ENCODE peak calls at places on chromosomes 1 and 21, in nine cellular contexts. F is fibroblast of mammary gland, Z is mesothelial cell of epicardium, H is HFF-Myc, I is AG09319, A is endothelial cell, U is GM23338, X is progenitor cell of endocrine pancreas, Q is cardiac muscle cell. P is an unnamed sample.

GRCh38 chr1:92324784-92325183 is 25.9 kb downstream of the RPAP2 start:
- DNase-seq in F (no peak), Z (no peak), H (no peak), I (no peak), A (no peak), U (no peak), X (no peak), Q (no peak), P (no peak)

GRCh38 chr1:89519779-89520358 is 4.8 kb upstream of the LRRC8B start:
- DNase-seq in F (peak; percentile 66), Z (no peak), H (no peak), I (no peak), A (peak; percentile 15), U (peak; percentile 68), X (no peak), Q (peak; percentile 24), P (peak; percentile 63)

GRCh38 chr21:41283211-41283818 is 33.3 kb upstream of the FAM3B start:
- DNase-seq in F (peak; percentile 90), Z (no peak), H (peak; percentile 75), I (peak; percentile 69), A (peak; percentile 50), U (peak; percentile 85), X (peak; percentile 31), Q (peak; percentile 75), P (peak; percentile 45)

GRCh38 chr1:111570781-111571181 is 48.8 kb upstream of the RAP1A start:
- DNase-seq in F (peak; percentile 20), Z (no peak), H (no peak), I (no peak), A (peak; percentile 31), U (peak; percentile 72), X (no peak), Q (no peak), P (peak; percentile 71)

GRCh38 chr1:44553127-44553758 is 121.0 kb downstream of the TMEM53 start:
- DNase-seq in F (no peak), Z (no peak), H (no peak), I (no peak), A (no peak), U (no peak), X (no peak), Q (no peak), P (no peak)

GRCh38 chr1:204493145-204493881 is 1.3 kb downstream of the PIK3C2B start:
- DNase-seq in F (peak; percentile 66), Z (no peak), H (no peak), I (peak; percentile 75), A (no peak), U (peak; percentile 52), X (no peak), Q (peak; percentile 69), P (peak; percentile 29)

GRCh38 chr1:212482352-212483153 is 49.8 kb downstream of the NENF start:
- DNase-seq in F (peak; percentile 75), Z (no peak), H (no peak), I (no peak), A (no peak), U (no peak), X (no peak), Q (no peak), P (no peak)

GRCh38 chr1:23401313-23401712 is 23.2 kb downstream of the TCEA3 start:
- DNase-seq in F (no peak), Z (no peak), H (no peak), I (no peak), A (no peak), U (no peak), X (no peak), Q (no peak), P (no peak)

GRCh38 chr1:161216945-161217712 is 2.0 kb downstream of the FCER1G start:
- DNase-seq in F (peak; percentile 97), Z (no peak), H (no peak), I (no peak), A (no peak), U (no peak), X (no peak), Q (no peak), P (no peak)

GRCh38 chr1:175410560-175410959 is 218.0 kb upstream of the KIAA0040 start:
- DNase-seq in F (no peak), Z (no peak), H (no peak), I (no peak), A (no peak), U (no peak), X (no peak), Q (no peak), P (peak; percentile 13)

GRCh38 chr1:245261786-245262185 is 107.0 kb downstream of the KIF26B start:
- DNase-seq in F (no peak), Z (no peak), H (no peak), I (peak; percentile 31), A (no peak), U (no peak), X (no peak), Q (no peak), P (no peak)

GRCh38 chr1:92096317-92096716 is 16.2 kb downstream of the BTBD8 start:
- DNase-seq in F (peak; percentile 44), Z (no peak), H (no peak), I (no peak), A (no peak), U (no peak), X (no peak), Q (no peak), P (no peak)

DNA sequence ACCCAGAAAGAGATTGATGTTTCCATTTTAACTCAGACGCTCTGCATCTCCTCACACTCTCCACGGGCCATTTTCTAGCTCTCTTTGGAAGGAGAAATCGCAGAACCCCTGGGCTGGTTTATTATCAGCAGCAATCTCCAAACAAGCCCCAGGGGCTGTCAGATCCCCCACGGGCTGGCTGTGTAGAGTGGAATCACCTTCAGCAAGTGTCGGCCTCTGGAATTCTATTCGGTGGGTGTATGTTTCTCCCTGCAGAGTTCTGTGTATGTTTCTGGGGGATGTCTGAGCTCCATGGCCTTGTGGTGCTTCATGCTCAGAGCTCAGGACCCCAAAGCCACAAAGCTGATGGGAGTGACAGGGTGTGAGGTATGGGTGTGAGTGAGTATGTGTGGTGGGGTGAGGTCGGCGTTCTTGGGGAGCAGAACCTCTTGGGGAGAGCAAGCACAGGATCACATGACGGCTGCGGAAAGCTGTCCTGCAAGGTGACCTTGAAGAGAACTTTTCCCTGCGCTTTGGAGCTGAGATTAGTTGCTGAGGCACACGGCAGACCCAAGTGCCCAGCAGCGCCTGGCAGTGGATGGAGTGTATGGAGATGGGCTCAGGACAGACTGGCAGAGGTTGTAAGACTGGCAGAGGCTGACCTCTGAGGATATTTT is 489 bp downstream of the ACOT11 start:
- DNase-seq in F (no peak), Z (no peak), H (no peak), I (no peak), A (no peak), U (no peak), X (no peak), Q (peak; percentile 58), P (no peak)
- TF ChIP-seq CTCF in F (no peak), Z (no peak), H (no peak), I (no peak), A (no peak), U (no peak), X (no peak), Q (no peak), P (no peak)

GRCh38 chr21:28336299-28336698 is 656.4 kb downstream of the LTN1 start:
- DNase-seq in F (peak; percentile 94), Z (no peak), H (peak; percentile 58), I (peak; percentile 92), A (no peak), U (peak; percentile 70), X (no peak), Q (peak; percentile 74), P (no peak)
- TF ChIP-seq CTCF in F (peak; percentile 53), Z (no peak), H (peak; percentile 43), I (peak; percentile 53), A (peak; percentile 23), U (peak; percentile 73), X (peak; percentile 65), Q (peak; percentile 62), P (no peak)

GRCh38 chr1:234617986-234618725 is 8.2 kb upstream of the IRF2BP2 start:
- DNase-seq in F (peak; percentile 95), Z (no peak), H (peak; percentile 96), I (peak; percentile 88), A (no peak), U (peak; percentile 54), X (no peak), Q (no peak), P (no peak)

GRCh38 chr1:234619071-234619480 is 9.1 kb upstream of the IRF2BP2 start:
- DNase-seq in F (peak; percentile 50), Z (no peak), H (no peak), I (no peak), A (no peak), U (no peak), X (no peak), Q (no peak), P (no peak)

GRCh38 chr1:234618726-234619049 is 8.7 kb upstream of the IRF2BP2 start:
- DNase-seq in F (no peak), Z (no peak), H (no peak), I (no peak), A (no peak), U (no peak), X (no peak), Q (no peak), P (no peak)

GRCh38 chr1:234616644-234617043 is 6.7 kb upstream of the IRF2BP2 start:
- DNase-seq in F (peak; percentile 31), Z (no peak), H (no peak), I (no peak), A (no peak), U (no peak), X (no peak), Q (no peak), P (no peak)

DNA sequence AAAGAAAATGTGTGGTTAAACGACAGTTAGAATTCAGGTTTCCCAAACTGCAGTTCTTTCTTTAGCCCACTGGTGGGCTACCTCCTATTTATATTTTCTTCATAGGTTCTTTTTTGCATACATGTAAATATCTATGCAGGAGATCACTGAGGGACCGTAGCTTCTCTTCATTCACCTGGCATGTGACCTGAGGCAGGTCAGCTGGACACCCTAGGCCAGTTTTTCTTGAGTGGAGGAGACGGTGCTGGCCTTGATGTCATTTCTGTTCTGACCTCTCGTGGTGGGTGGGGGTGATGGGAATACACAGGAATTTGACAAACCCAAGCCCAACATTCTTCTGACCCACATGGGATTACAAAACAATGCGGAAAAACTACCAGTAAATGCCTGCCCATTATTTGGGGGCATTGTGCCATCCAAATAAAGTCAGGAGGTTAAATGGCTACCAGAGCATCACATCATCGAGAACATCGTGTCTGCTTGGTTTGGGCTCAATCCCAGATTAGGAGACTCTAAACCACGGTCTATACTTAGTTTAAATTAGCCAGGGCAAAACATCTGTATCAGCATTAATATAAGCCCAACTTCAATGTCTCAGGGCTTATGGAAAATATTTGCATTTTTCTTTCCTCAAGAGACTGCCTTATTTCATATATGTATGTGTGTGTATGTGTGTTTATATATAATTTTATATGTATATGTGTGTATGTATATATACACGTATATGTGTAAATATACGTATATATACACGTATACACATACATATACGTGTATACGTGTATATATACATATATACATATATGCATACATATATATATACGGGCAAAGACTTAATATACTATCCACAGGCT is 7.4 kb upstream of the IRF2BP2 start:
- DNase-seq in F (peak; percentile 77), Z (no peak), H (no peak), I (no peak), A (no peak), U (peak; percentile 43), X (no peak), Q (no peak), P (no peak)
- TF ChIP-seq CTCF in F (peak; percentile 23), Z (peak; percentile 53), H (peak; percentile 16), I (peak; percentile 8), A (peak; percentile 58), U (peak; percentile 52), X (peak; percentile 43), Q (peak; percentile 43), P (peak; percentile 47)

DNA sequence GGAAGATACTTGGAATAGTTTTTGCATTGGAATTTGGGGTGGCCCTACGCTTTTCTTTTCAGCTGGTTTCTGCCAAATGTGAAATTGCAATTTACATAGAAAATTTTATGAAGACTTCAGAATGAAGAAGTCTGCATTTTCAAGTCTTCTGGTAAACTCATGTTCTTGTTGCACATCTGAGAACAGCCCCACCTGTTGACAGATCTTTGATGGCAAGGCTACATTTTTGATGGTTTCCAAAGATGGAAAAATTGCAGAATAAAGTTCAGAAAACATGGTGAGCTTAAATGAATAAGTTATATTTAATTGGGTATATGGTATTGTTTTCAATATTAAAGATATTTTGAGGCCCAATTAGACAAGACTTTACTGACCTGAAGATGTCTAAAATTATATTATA is 25.4 kb downstream of the OLFM3 start:
- DNase-seq in F (peak; percentile 2), Z (no peak), H (no peak), I (no peak), A (no peak), U (no peak), X (no peak), Q (no peak), P (no peak)
- TF ChIP-seq CTCF in F (no peak), Z (no peak), H (no peak), I (no peak), A (no peak), U (peak; percentile 41), X (peak; percentile 36), Q (no peak), P (no peak)

P was measured in activated CD8-positive, alpha-beta T cell treated with anti-CD3 and anti-CD28 coated beads for 36 hours.